ENCODE peak calls at places on chromosomes 7 and 10, in ten cellular contexts. Y is HCT116; P is naive thymus-derived CD4-positive, alpha-beta T cell; G is CD8-positive, alpha-beta T cell; D is fibroblast of lung; W is heart right ventricle; A is thoracic aorta; C is psoas muscle; O is prostate gland; L is right lobe of liver. Z is an unnamed sample.

GRCh38 chr7:47669178-47669878 is 87.4 kb upstream of the TNS3 start:
- DNase-seq in L (peak; percentile 62), A (peak; percentile 49), Y (no peak), C (peak; percentile 80), W (peak; percentile 35), P (no peak), D (peak; percentile 99), G (no peak), O (no peak), Z (peak; percentile 95)

GRCh38 chr10:227014-227413 is 91.8 kb downstream of the ZMYND11 start:
- DNase-seq in G (no peak), D (peak; percentile 52), A (no peak), O (no peak), L (no peak), C (no peak), W (no peak), P (no peak), Y (no peak), Z (peak; percentile 62)

GRCh38 chr10:122592161-122592560 is 31.6 kb downstream of the DMBT1 start:
- DNase-seq in P (no peak), C (no peak), Y (no peak), G (no peak), W (no peak), D (no peak), L (no peak), O (no peak), A (no peak), Z (no peak)

GRCh38 chr10:69088801-69089501 is 1.0 kb downstream of the SRGN start:
- DNase-seq in Y (no peak), G (peak; percentile 39), P (peak; percentile 83), W (no peak), L (no peak), A (no peak), O (no peak), C (no peak), D (peak; percentile 72), Z (no peak)

GRCh38 chr7:65454479-65454878 is 80.8 kb downstream of the ZNF92 start:
- DNase-seq in W (no peak), L (no peak), O (no peak), P (no peak), C (no peak), A (no peak), G (no peak), D (no peak), Y (no peak), Z (no peak)

GRCh38 chr10:52779541-52780390 is 7.2 kb upstream of the MBL2 start:
- DNase-seq in L (peak; percentile 82), D (peak; percentile 68), Y (peak; percentile 45), P (no peak), O (no peak), C (peak; percentile 72), A (no peak), G (peak; percentile 9), W (peak; percentile 63), Z (peak; percentile 91)

GRCh38 chr7:155576900-155577508 is 30.6 kb upstream of the CNPY1 start:
- DNase-seq in A (no peak), O (no peak), W (no peak), D (no peak), Y (peak; percentile 13), G (no peak), L (peak; percentile 28), C (no peak), P (no peak), Z (peak; percentile 59)

GRCh38 chr7:5423844-5424688 is 432 bp upstream of the TNRC18 start:
- DNase-seq in A (peak; percentile 91), G (peak; percentile 50), D (peak; percentile 100), C (peak; percentile 96), Y (peak; percentile 99), W (peak; percentile 92), L (peak; percentile 96), O (peak; percentile 98), P (no peak), Z (peak; percentile 99)

GRCh38 chr10:118568327-118568848 is 27.1 kb downstream of the PRLHR start:
- DNase-seq in A (no peak), G (peak; percentile 63), L (no peak), P (peak; percentile 79), W (no peak), O (peak; percentile 53), D (peak; percentile 71), Y (peak; percentile 63), C (no peak), Z (no peak)

GRCh38 chr10:124417846-124418725 is 637 bp downstream of the OAT start:
- DNase-seq in W (peak; percentile 57), C (peak; percentile 84), A (no peak), L (peak; percentile 66), P (peak; percentile 44), G (peak; percentile 43), O (peak; percentile 21), D (peak; percentile 62), Y (no peak), Z (peak; percentile 91)

GRCh38 chr10:105017116-105017515 is 376.0 kb downstream of the SORCS3 start:
- DNase-seq in Y (no peak), A (no peak), W (no peak), L (no peak), P (no peak), G (no peak), O (no peak), D (no peak), C (no peak), Z (no peak)

GRCh38 chr10:3668961-3669330 is 116.1 kb downstream of the KLF6 start:
- DNase-seq in W (no peak), Y (no peak), A (no peak), D (no peak), O (no peak), P (peak; percentile 74), G (no peak), L (no peak), C (no peak), Z (no peak)

GRCh38 chr10:85919358-85920022 is 447.1 kb downstream of the GRID1 start:
- DNase-seq in C (no peak), D (no peak), W (no peak), O (peak; percentile 27), Y (no peak), G (no peak), P (no peak), A (no peak), L (no peak), Z (no peak)

GRCh38 chr7:107953924-107954303 is 49.0 kb downstream of the LAMB1 start:
- DNase-seq in L (no peak), C (no peak), W (no peak), A (no peak), O (no peak), D (peak; percentile 38), Y (no peak), P (no peak), G (no peak), Z (peak; percentile 45)

GRCh38 chr10:480498-480927 is 209.0 kb downstream of the DIP2C start:
- DNase-seq in D (no peak), O (no peak), Y (no peak), P (no peak), W (no peak), G (no peak), L (peak; percentile 28), A (no peak), C (no peak), Z (no peak)

GRCh38 chr7:18974803-18975202 is 142.6 kb downstream of the TWIST1 start:
- DNase-seq in W (no peak), C (no peak), O (no peak), Y (peak; percentile 18), L (no peak), P (no peak), G (no peak), D (no peak), A (no peak), Z (peak; percentile 44)

DNA sequence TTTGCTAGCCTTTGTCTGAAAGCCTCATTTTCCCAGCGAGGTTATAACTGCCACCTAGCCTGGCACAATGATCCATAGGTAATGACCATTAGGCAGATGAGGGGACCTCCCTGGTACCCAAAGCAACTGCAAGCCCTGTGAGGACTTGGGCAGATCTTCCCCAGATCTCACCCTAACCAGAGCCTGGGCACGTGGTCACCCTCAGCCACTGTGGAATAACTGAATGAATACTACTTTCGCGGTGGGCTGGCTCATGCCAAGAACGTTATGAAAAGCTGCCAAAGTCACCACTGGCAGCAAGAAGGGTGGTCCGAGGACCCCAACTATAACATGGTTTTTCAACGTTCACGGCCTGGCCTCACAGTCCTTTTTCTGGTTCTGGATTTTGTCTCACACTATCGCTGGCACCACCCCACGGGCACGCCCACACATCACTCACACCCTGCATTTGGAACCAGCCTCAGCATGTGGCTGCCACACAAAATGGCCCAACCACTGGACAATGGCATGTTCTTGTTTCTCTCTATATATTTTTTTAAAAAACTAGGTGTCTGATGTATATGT is 3.4 kb downstream of the PRKAG2 start:
- DNase-seq in P (no peak), C (peak; percentile 65), A (no peak), W (peak; percentile 57), Y (no peak), G (no peak), D (no peak), L (no peak), O (no peak), Z (no peak)
- H3K27me3 ChIP-seq in P (no peaks in the 10 kb centered on the region), C (no peaks in the 10 kb centered on the region), A (no peaks in the 10 kb centered on the region), W (peaks cover 8% of the 10 kb centered on the region), Y (no peaks in the 10 kb centered on the region), G (no peaks in the 10 kb centered on the region), D (peaks cover 23% of the 10 kb centered on the region), L (no peaks in the 10 kb centered on the region), O (no peaks in the 10 kb centered on the region), Z (peaks cover 48% of the 10 kb centered on the region)

DNA sequence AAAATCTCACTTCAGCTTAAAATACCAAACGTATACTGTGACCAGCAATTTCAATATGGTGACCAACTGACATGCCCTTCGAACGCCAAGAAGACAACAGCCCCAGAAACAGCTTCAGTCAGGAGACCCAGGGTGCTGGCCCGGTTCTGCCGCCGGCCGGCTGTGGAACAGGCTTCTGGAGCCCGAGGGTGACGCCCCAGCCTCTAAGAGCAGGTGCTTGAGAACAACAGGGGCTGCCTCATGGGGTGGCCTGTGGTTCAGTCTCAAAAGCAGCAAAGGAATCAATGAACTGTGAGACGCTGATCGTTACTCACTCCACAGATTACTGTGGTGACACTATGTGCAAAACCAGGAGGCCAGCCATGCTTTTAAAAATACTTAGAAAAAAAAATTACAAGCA is 17.3 kb downstream of the GPER1 start:
- DNase-seq in P (no peak), W (no peak), A (no peak), D (no peak), G (no peak), O (no peak), L (no peak), C (peak; percentile 42), Y (no peak), Z (peak; percentile 53)
- H3K4me3 ChIP-seq in P (no peak overlapping the region), W (no peak overlapping the region), A (no peak overlapping the region), D (no peak overlapping the region), G (no peak overlapping the region), O (no peak overlapping the region), L (no peak overlapping the region), C (no peak overlapping the region), Y (no peak overlapping the region), Z (no peak overlapping the region)

DNA sequence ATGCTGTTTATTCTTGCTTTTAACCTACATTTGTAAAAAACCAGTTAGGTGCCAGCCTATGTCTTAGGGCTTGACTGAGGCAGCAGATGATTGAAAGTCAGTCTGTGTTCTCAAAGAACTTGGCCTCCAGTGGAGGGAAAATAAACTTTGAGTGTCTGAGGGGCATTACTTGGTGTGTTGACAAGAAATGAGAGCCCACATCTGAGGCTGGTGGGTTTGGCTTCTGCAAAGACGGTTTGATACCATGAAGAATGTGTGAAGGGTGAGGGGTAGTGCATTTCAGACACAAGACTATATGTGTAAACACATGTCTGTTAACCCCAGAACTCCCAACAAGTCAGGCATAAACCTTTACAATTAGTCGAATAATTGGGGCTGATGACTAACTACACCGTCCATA is 28.6 kb downstream of the CCSER2 start:
- DNase-seq in P (peak; percentile 16), W (no peak), D (no peak), C (no peak), O (no peak), A (no peak), Y (no peak), G (peak; percentile 39), L (no peak), Z (no peak)
- H3K4me1 ChIP-seq in P (peaks cover 53% of the 10 kb centered on the region), W (peaks cover 32% of the 10 kb centered on the region), D (no peaks in the 10 kb centered on the region), C (peaks cover 49% of the 10 kb centered on the region), O (peaks cover 6% of the 10 kb centered on the region), A (peaks cover 14% of the 10 kb centered on the region), Y (no peaks in the 10 kb centered on the region), G (peaks cover 78% of the 10 kb centered on the region), L (no peaks in the 10 kb centered on the region), Z (peaks cover 10% of the 10 kb centered on the region)

GRCh38 chr10:91167406-91167805 is 53.1 kb upstream of the PCGF5 start:
- DNase-seq in D (no peak), W (no peak), C (no peak), O (no peak), G (no peak), A (no peak), L (no peak), P (no peak), Y (no peak), Z (no peak)
- H3K27me3 ChIP-seq in D (no peaks in the 10 kb centered on the region), W (no peaks in the 10 kb centered on the region), C (no peaks in the 10 kb centered on the region), O (no peaks in the 10 kb centered on the region), G (no peaks in the 10 kb centered on the region), A (no peaks in the 10 kb centered on the region), L (no peaks in the 10 kb centered on the region), P (no peaks in the 10 kb centered on the region), Y (no peaks in the 10 kb centered on the region), Z (no peaks in the 10 kb centered on the region)

Z was measured in osteoblast.